ENCODE peak calls at places on chromosome 3, in six cellular contexts. C is fibroblast of the aortic adventitia, H is cardiac fibroblast, F is coronary artery, S is A549, Y is A673. L is an unnamed sample.
A peak's percentile ranks its signal among the peaks of the same experiment; 100 is the strongest.

GRCh38 chr3:10248984-10249748 is 907 bp downstream of the TATDN2 start:
- DNase-seq in C (peak; percentile 5), H (no peak), F (peak; percentile 78), S (peak; percentile 62), Y (peak; percentile 51), L (no peak)

GRCh38 chr3:52730681-52731080 is 24.8 kb downstream of the SPCS1 start:
- DNase-seq in C (peak; percentile 20), H (peak; percentile 11), F (no peak), S (no peak), Y (no peak), L (no peak)

GRCh38 chr3:132623646-132624045 is 26.6 kb downstream of the ACKR4 start:
- DNase-seq in C (no peak), H (no peak), F (no peak), S (no peak), Y (no peak), L (no peak)

GRCh38 chr3:26536955-26537354 is 85.6 kb upstream of the LRRC3B start:
- DNase-seq in C (no peak), H (no peak), F (no peak), S (no peak), Y (no peak), L (no peak)

GRCh38 chr3:157182879-157183278 is 22.9 kb upstream of the CCNL1 start:
- DNase-seq in C (no peak), H (no peak), F (no peak), S (no peak), Y (no peak), L (no peak)

GRCh38 chr3:35639251-35640185 is at the start of gene ARPP21:
- DNase-seq in C (peak; percentile 3), H (peak; percentile 26), F (no peak), S (peak; percentile 40), Y (peak; percentile 35), L (peak; percentile 0)

GRCh38 chr3:107450254-107450653 is 72.5 kb upstream of the BBX start:
- DNase-seq in C (no peak), H (peak; percentile 60), F (no peak), S (no peak), Y (no peak), L (peak; percentile 47)

GRCh38 chr3:30750967-30751366 is 143.5 kb downstream of the GADL1 start:
- DNase-seq in C (no peak), H (no peak), F (no peak), S (no peak), Y (no peak), L (no peak)

GRCh38 chr3:52218454-52218853 is 7.0 kb downstream of the TLR9 start:
- DNase-seq in C (no peak), H (no peak), F (no peak), S (no peak), Y (no peak), L (no peak)

GRCh38 chr3:16388850-16389411 is 123.9 kb downstream of the OXNAD1 start:
- DNase-seq in C (peak; percentile 65), H (no peak), F (no peak), S (no peak), Y (no peak), L (peak; percentile 78)

GRCh38 chr3:18064586-18064985 is 322.2 kb upstream of the TBC1D5 start:
- DNase-seq in C (no peak), H (no peak), F (no peak), S (no peak), Y (no peak), L (no peak)

GRCh38 chr3:194573680-194574437 is 59.4 kb downstream of the TMEM44 start:
- DNase-seq in C (peak; percentile 70), H (peak; percentile 72), F (no peak), S (peak; percentile 31), Y (peak; percentile 78), L (peak; percentile 77)

GRCh38 chr3:195540526-195540925 is 2.6 kb downstream of the PPP1R2 start:
- DNase-seq in C (no peak), H (no peak), F (no peak), S (no peak), Y (no peak), L (no peak)

GRCh38 chr3:97278506-97278905 is 464.1 kb downstream of the EPHA6 start:
- DNase-seq in C (no peak), H (no peak), F (no peak), S (no peak), Y (no peak), L (no peak)

GRCh38 chr3:23872330-23872729 is 44.5 kb downstream of the NKIRAS1 start:
- DNase-seq in C (no peak), H (no peak), F (no peak), S (no peak), Y (no peak), L (no peak)

GRCh38 chr3:41881233-41881821 is 80.6 kb downstream of the ULK4 start:
- DNase-seq in C (peak; percentile 66), H (peak; percentile 69), F (no peak), S (no peak), Y (peak; percentile 28), L (peak; percentile 51)

GRCh38 chr3:127678611-127679533 is 6.1 kb downstream of the ABTB1 start:
- DNase-seq in C (no peak), H (no peak), F (peak; percentile 60), S (no peak), Y (no peak), L (no peak)

GRCh38 chr3:127458698-127459097 is 131.8 kb downstream of the TPRA1 start:
- DNase-seq in C (no peak), H (no peak), F (no peak), S (no peak), Y (peak; percentile 60), L (no peak)

GRCh38 chr3:114221881-114222264 is 15.5 kb downstream of the ZNF80 start:
- DNase-seq in C (no peak), H (no peak), F (no peak), S (no peak), Y (no peak), L (no peak)

GRCh38 chr3:158970006-158970405 is 168.2 kb downstream of the MFSD1 start:
- DNase-seq in C (no peak), H (no peak), F (no peak), S (no peak), Y (no peak), L (no peak)

DNA sequence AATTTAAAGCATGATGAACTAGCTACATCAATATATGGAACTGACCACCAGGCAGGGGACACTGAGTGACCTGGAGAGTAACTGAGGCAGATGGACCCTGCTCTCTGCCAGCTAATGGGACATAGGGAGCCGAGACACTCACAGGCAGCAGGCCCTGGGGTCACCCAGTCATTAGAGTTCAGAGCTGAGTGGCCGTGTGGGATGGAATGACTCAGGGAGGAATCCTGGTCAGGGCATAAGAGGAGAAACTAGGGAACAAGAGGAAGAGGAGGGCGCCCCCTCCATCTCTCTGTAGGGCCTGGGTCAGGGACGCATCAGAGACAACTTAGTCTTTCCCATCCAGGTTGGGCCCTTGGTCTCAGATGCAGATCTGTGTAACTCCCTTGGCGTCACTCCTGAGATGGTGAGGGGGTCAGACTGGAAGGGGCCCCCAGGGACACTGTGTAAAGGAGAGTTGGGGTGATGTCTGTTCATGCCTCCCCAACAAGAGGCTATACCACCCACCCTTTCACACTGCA is 39.8 kb downstream of the CCDC12 start:
- DNase-seq in C (no peak), H (peak; percentile 28), F (no peak), S (no peak), Y (no peak), L (peak; percentile 61)
- H3K4me3 ChIP-seq in C (no peak overlapping the region), H (no peak overlapping the region), F (no peak overlapping the region), S (no peak overlapping the region), Y (no peak overlapping the region), L (no peak overlapping the region)

GRCh38 chr3:49868951-49869454 is 703 bp downstream of the CAMKV start:
- DNase-seq in C (no peak), H (no peak), F (no peak), S (no peak), Y (peak; percentile 20), L (no peak)
- H3K4me3 ChIP-seq in C (no peak overlapping the region), H (no peak overlapping the region), F (peak overlapping the region; percentile 58), S (peak overlapping the region; percentile 48), Y (peak overlapping the region; percentile 44), L (no peak overlapping the region)

DNA sequence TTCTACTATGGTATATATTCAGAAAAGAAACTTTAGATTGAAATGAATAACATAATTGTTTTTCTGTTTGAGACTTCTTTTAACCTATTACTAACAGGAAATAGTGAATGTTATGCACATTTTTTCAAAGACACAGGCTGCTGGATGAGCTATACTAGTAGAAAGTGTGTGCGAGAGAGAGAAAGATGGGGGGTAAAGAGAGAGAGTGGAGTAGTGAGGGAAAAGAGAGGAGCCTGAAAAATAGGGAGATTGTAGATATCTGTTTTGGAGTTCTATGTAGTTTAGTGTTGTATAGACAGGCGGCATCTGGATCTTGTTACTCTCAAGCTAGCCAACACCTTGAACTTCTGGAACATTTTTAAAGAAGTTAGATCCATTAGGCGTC is 2.4 kb downstream of the RBMS3 start:
- DNase-seq in C (peak; percentile 49), H (no peak), F (no peak), S (no peak), Y (no peak), L (no peak)
- H3K4me3 ChIP-seq in C (peak overlapping the region; percentile 93), H (peak overlapping the region; percentile 74), F (peak overlapping the region; percentile 85), S (peak overlapping the region; percentile 49), Y (peak overlapping the region; percentile 59), L (peak overlapping the region; percentile 87)

GRCh38 chr3:130743354-130743753 is 3.3 kb downstream of the PIK3R4 start:
- DNase-seq in C (no peak), H (no peak), F (no peak), S (no peak), Y (no peak), L (no peak)
- H3K4me3 ChIP-seq in C (no peak overlapping the region), H (no peak overlapping the region), F (no peak overlapping the region), S (no peak overlapping the region), Y (no peak overlapping the region), L (no peak overlapping the region)

DNA sequence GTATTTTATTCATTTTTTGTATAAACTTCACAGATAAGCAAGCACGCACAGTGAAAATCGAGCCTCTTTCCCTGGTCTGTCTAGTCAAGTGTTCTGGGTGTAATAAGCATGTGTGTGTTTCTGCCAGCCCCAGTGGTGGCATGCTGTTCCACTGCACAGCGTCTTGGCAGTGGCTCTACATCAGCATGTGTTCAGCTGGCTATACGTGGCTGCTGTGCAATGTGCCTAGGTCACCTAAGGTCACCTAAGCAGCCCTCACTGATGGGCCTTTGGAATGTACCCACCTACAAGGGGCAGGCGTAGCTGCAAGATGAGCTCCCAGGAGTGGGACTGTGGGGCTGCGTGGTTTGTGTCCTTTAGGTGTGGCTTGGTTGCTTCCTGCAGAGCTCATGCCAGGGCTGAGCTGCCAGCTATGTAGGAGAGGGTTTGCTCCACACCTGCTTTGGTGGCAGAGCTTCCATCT is 4.9 kb downstream of the LIMD1 start:
- DNase-seq in C (no peak), H (no peak), F (no peak), S (no peak), Y (no peak), L (no peak)
- H3K4me3 ChIP-seq in C (no peak overlapping the region), H (no peak overlapping the region), F (peak overlapping the region; percentile 17), S (no peak overlapping the region), Y (no peak overlapping the region), L (no peak overlapping the region)

GRCh38 chr3:14016900-14017475 is 107.7 kb downstream of the CHCHD4 start:
- DNase-seq in C (no peak), H (no peak), F (no peak), S (no peak), Y (peak; percentile 15), L (no peak)
- H3K4me3 ChIP-seq in C (no peak overlapping the region), H (no peak overlapping the region), F (no peak overlapping the region), S (no peak overlapping the region), Y (no peak overlapping the region), L (no peak overlapping the region)

L was measured in fibroblast of mammary gland.